ENCODE peak calls at places on chromosome 16, in six cellular contexts. One of them, this sample, is unnamed.

GRCh38 chr16:85778873-85779272 is 20.5 kb downstream of the EMC8 start:
- DNase-seq in prostate gland: no peak
- DNase-seq in activated naive CD4-positive, alpha-beta T cell treated with anti-CD3 and anti-CD28 coated beads for 36 hours: no peak
- DNase-seq in NCI-H460: no peak
- DNase-seq in Panc1: no peak
- DNase-seq in fibroblast of pulmonary artery: no peak
- DNase-seq in this sample: no peak

GRCh38 chr16:59060212-59060611 is 326.1 kb upstream of the GOT2 start:
- DNase-seq in activated naive CD4-positive, alpha-beta T cell treated with anti-CD3 and anti-CD28 coated beads for 36 hours: no peak
- DNase-seq in Panc1: no peak
- DNase-seq in NCI-H460: no peak
- DNase-seq in prostate gland: no peak
- DNase-seq in fibroblast of pulmonary artery: peak
- DNase-seq in this sample: no peak

GRCh38 chr16:84484579-84485254 is 19.7 kb downstream of the MEAK7 start:
- DNase-seq in fibroblast of pulmonary artery: peak
- DNase-seq in Panc1: no peak
- DNase-seq in activated naive CD4-positive, alpha-beta T cell treated with anti-CD3 and anti-CD28 coated beads for 36 hours: peak
- DNase-seq in prostate gland: peak
- DNase-seq in NCI-H460: peak
- DNase-seq in this sample: peak

GRCh38 chr16:29820730-29821662 is 734 bp downstream of the MVP start:
- DNase-seq in prostate gland: peak
- DNase-seq in activated naive CD4-positive, alpha-beta T cell treated with anti-CD3 and anti-CD28 coated beads for 36 hours: peak
- DNase-seq in Panc1: no peak
- DNase-seq in fibroblast of pulmonary artery: peak
- DNase-seq in NCI-H460: no peak
- DNase-seq in this sample: no peak

GRCh38 chr16:27511657-27512056 is 38.1 kb downstream of the GTF3C1 start:
- DNase-seq in fibroblast of pulmonary artery: peak
- DNase-seq in prostate gland: no peak
- DNase-seq in NCI-H460: no peak
- DNase-seq in Panc1: no peak
- DNase-seq in activated naive CD4-positive, alpha-beta T cell treated with anti-CD3 and anti-CD28 coated beads for 36 hours: no peak
- DNase-seq in this sample: no peak

GRCh38 chr16:9003322-9003721 is 39.6 kb upstream of the USP7 start:
- DNase-seq in fibroblast of pulmonary artery: no peak
- DNase-seq in activated naive CD4-positive, alpha-beta T cell treated with anti-CD3 and anti-CD28 coated beads for 36 hours: no peak
- DNase-seq in Panc1: no peak
- DNase-seq in prostate gland: peak
- DNase-seq in NCI-H460: no peak
- DNase-seq in this sample: no peak

GRCh38 chr16:80824623-80825364 is 20.4 kb upstream of the CDYL2 start:
- DNase-seq in NCI-H460: peak
- DNase-seq in activated naive CD4-positive, alpha-beta T cell treated with anti-CD3 and anti-CD28 coated beads for 36 hours: peak
- DNase-seq in fibroblast of pulmonary artery: peak
- DNase-seq in prostate gland: peak
- DNase-seq in Panc1: peak
- DNase-seq in this sample: peak

GRCh38 chr16:58158137-58158536 is 29.0 kb upstream of the CFAP20 start:
- DNase-seq in Panc1: no peak
- DNase-seq in prostate gland: no peak
- DNase-seq in fibroblast of pulmonary artery: no peak
- DNase-seq in activated naive CD4-positive, alpha-beta T cell treated with anti-CD3 and anti-CD28 coated beads for 36 hours: no peak
- DNase-seq in NCI-H460: no peak
- DNase-seq in this sample: no peak

GRCh38 chr16:14347706-14348105 is 276.6 kb downstream of the MRTFB start:
- DNase-seq in NCI-H460: no peak
- DNase-seq in fibroblast of pulmonary artery: no peak
- DNase-seq in prostate gland: peak
- DNase-seq in Panc1: no peak
- DNase-seq in activated naive CD4-positive, alpha-beta T cell treated with anti-CD3 and anti-CD28 coated beads for 36 hours: no peak
- DNase-seq in this sample: no peak

This sample was measured in SW480.